ENCODE peak calls at places on chromosomes 6 and 20, in five cellular contexts. T, M, B, Z and I are unnamed samples.

GRCh38 chr20:11907621-11908020 is 10.1 kb upstream of the BTBD3 start:
- DNase-seq in Z (no peak), T (no peak), M (no peak), B (no peak), I (no peak)

GRCh38 chr6:113067612-113068262 is 720.6 kb downstream of the RFPL4B start:
- DNase-seq in T (peak), Z (no peak), M (no peak), B (no peak), I (no peak)

GRCh38 chr6:13466304-13467215 is 20.8 kb downstream of the GFOD1 start:
- DNase-seq in Z (peak), T (no peak), B (no peak), M (no peak), I (no peak)

GRCh38 chr6:132961122-132961521 is 146.8 kb downstream of the RPS12 start:
- DNase-seq in B (no peak), Z (no peak), T (peak), M (no peak), I (no peak)

GRCh38 chr6:89302195-89302770 is 12.8 kb downstream of the GABRR2 start:
- DNase-seq in Z (no peak), B (no peak), T (no peak), M (no peak), I (no peak)

GRCh38 chr6:108200631-108201030 is 34.8 kb downstream of the NR2E1 start:
- DNase-seq in Z (no peak), M (no peak), B (no peak), T (peak), I (no peak)

GRCh38 chr20:47400685-47401084 is 44.2 kb upstream of the ZMYND8 start:
- DNase-seq in M (no peak), B (no peak), Z (no peak), T (no peak), I (no peak)

GRCh38 chr6:85642774-85643529 is at the start of gene SYNCRIP:
- DNase-seq in B (peak), Z (peak), T (peak), M (peak), I (peak)

GRCh38 chr6:81937296-81937937 is 184.9 kb upstream of the TENT5A start:
- DNase-seq in T (no peak), Z (no peak), B (no peak), M (no peak), I (no peak)

GRCh38 chr20:63023836-63024571 is 17.2 kb upstream of the BHLHE23 start:
- DNase-seq in Z (no peak), T (no peak), B (no peak), M (no peak), I (no peak)

GRCh38 chr20:33811763-33812672 is 870 bp downstream of the CHMP4B start:
- DNase-seq in Z (peak), T (no peak), B (no peak), M (peak), I (no peak)

GRCh38 chr6:125099211-125100017 is 54.2 kb upstream of the TPD52L1 start:
- DNase-seq in T (no peak), B (no peak), Z (peak), M (no peak), I (no peak)

GRCh38 chr6:160400426-160400825 is 52.2 kb downstream of the SLC22A3 start:
- DNase-seq in M (no peak), T (no peak), B (no peak), Z (no peak), I (no peak)

GRCh38 chr6:35096129-35096852 is 44.8 kb downstream of the TCP11 start:
- DNase-seq in Z (no peak), B (no peak), M (no peak), T (peak), I (no peak)

GRCh38 chr20:10658051-10658823 is 15.6 kb downstream of the JAG1 start:
- DNase-seq in B (no peak), Z (no peak), M (no peak), T (no peak), I (no peak)

GRCh38 chr20:33284937-33285336 is 1.9 kb downstream of the BPIFB1 start:
- DNase-seq in Z (no peak), B (no peak), T (no peak), M (no peak), I (no peak)

GRCh38 chr6:31356216-31356945 is 598 bp downstream of the HLA-B start:
- DNase-seq in B (no peak), Z (peak), T (no peak), M (no peak), I (no peak)

GRCh38 chr6:155466546-155466945 is 10.9 kb upstream of the NOX3 start:
- DNase-seq in B (no peak), M (no peak), T (no peak), Z (no peak), I (no peak)

GRCh38 chr6:123940551-123940950 is 136.9 kb downstream of the NKAIN2 start:
- DNase-seq in M (no peak), Z (no peak), B (no peak), T (no peak), I (no peak)

GRCh38 chr20:310645-311044 is 13.3 kb downstream of the ZCCHC3 start:
- DNase-seq in Z (no peak), T (no peak), B (no peak), M (no peak), I (no peak)